ENCODE peak calls at places on chromosomes 1 and 21, in five cellular contexts. One of them, this sample, is unnamed.

GRCh38 chr1:180500689-180501088 is 1.7 kb downstream of the ACBD6 start:
- DNase-seq in left ventricle myocardium superior: no peak
- DNase-seq in ACHN: no peak
- DNase-seq in transverse colon: no peak
- DNase-seq in anterior cingulate cortex: no peak
- DNase-seq in this sample: no peak

GRCh38 chr1:236066828-236067386 is 2.0 kb upstream of the NID1 start:
- DNase-seq in left ventricle myocardium superior: peak; percentile 76
- DNase-seq in ACHN: no peak
- DNase-seq in transverse colon: peak; percentile 56
- DNase-seq in anterior cingulate cortex: no peak
- DNase-seq in this sample: peak; percentile 79

GRCh38 chr1:221234821-221235220 is 355.6 kb downstream of the HLX start:
- DNase-seq in left ventricle myocardium superior: no peak
- DNase-seq in ACHN: no peak
- DNase-seq in transverse colon: no peak
- DNase-seq in anterior cingulate cortex: no peak
- DNase-seq in this sample: no peak

GRCh38 chr1:218317061-218317460 is 28.1 kb upstream of the TGFB2 start:
- DNase-seq in left ventricle myocardium superior: no peak
- DNase-seq in ACHN: no peak
- DNase-seq in transverse colon: no peak
- DNase-seq in anterior cingulate cortex: no peak
- DNase-seq in this sample: no peak

GRCh38 chr1:192357904-192358303 is 41.1 kb downstream of the RGS21 start:
- DNase-seq in left ventricle myocardium superior: no peak
- DNase-seq in ACHN: no peak
- DNase-seq in transverse colon: no peak
- DNase-seq in anterior cingulate cortex: no peak
- DNase-seq in this sample: no peak

GRCh38 chr1:52141513-52142219 is at the start of gene ZFYVE9:
- DNase-seq in left ventricle myocardium superior: peak; percentile 90
- DNase-seq in ACHN: peak; percentile 79
- DNase-seq in transverse colon: peak; percentile 80
- DNase-seq in anterior cingulate cortex: peak; percentile 50
- DNase-seq in this sample: peak; percentile 81

GRCh38 chr1:53754484-53755312 is 15.7 kb upstream of the GLIS1 start:
- DNase-seq in left ventricle myocardium superior: no peak
- DNase-seq in ACHN: peak; percentile 65
- DNase-seq in transverse colon: peak; percentile 32
- DNase-seq in anterior cingulate cortex: no peak
- DNase-seq in this sample: no peak

GRCh38 chr1:46003315-46003714 is 129.1 kb downstream of the PIK3R3 start:
- DNase-seq in left ventricle myocardium superior: no peak
- DNase-seq in ACHN: no peak
- DNase-seq in transverse colon: no peak
- DNase-seq in anterior cingulate cortex: no peak
- DNase-seq in this sample: peak; percentile 78

GRCh38 chr1:58809327-58810040 is 25.6 kb upstream of the JUN start:
- DNase-seq in left ventricle myocardium superior: no peak
- DNase-seq in ACHN: no peak
- DNase-seq in transverse colon: no peak
- DNase-seq in anterior cingulate cortex: no peak
- DNase-seq in this sample: peak; percentile 69

GRCh38 chr1:65812065-65812464 is 19.4 kb downstream of the PDE4B start:
- DNase-seq in left ventricle myocardium superior: no peak
- DNase-seq in ACHN: peak; percentile 55
- DNase-seq in transverse colon: peak; percentile 39
- DNase-seq in anterior cingulate cortex: no peak
- DNase-seq in this sample: no peak

GRCh38 chr1:176783281-176783680 is 320.3 kb downstream of the PAPPA2 start:
- DNase-seq in left ventricle myocardium superior: no peak
- DNase-seq in ACHN: no peak
- DNase-seq in transverse colon: no peak
- DNase-seq in anterior cingulate cortex: no peak
- DNase-seq in this sample: no peak

GRCh38 chr21:38303300-38303699 is 46.5 kb downstream of the KCNJ15 start:
- DNase-seq in left ventricle myocardium superior: no peak
- DNase-seq in ACHN: peak; percentile 69
- DNase-seq in transverse colon: no peak
- DNase-seq in anterior cingulate cortex: no peak
- DNase-seq in this sample: no peak

GRCh38 chr1:179788259-179788658 is 45.2 kb downstream of the FAM163A start:
- DNase-seq in left ventricle myocardium superior: no peak
- DNase-seq in ACHN: no peak
- DNase-seq in transverse colon: no peak
- DNase-seq in anterior cingulate cortex: no peak
- DNase-seq in this sample: no peak

GRCh38 chr1:47508900-47509488 is 71.2 kb downstream of the FOXD2 start:
- DNase-seq in left ventricle myocardium superior: no peak
- DNase-seq in ACHN: no peak
- DNase-seq in transverse colon: peak; percentile 68
- DNase-seq in anterior cingulate cortex: no peak
- DNase-seq in this sample: no peak

GRCh38 chr1:167763525-167764220 is 41.9 kb downstream of the MPZL1 start:
- DNase-seq in left ventricle myocardium superior: no peak
- DNase-seq in ACHN: no peak
- DNase-seq in transverse colon: no peak
- DNase-seq in anterior cingulate cortex: no peak
- DNase-seq in this sample: no peak

This sample was measured in lower lobe of right lung.